ENCODE peak calls at places on chromosome 12, in nine cellular contexts. N, T, H, W, V, F, P, M and I are unnamed samples.

GRCh38 chr12:110424237-110424636 is 20.7 kb upstream of the ANAPC7 start:
- DNase-seq in N (no peak), T (no peak), H (no peak), W (no peak), V (no peak), F (no peak), P (no peak), M (no peak), I (no peak)

GRCh38 chr12:50257226-50258166 is 25.8 kb downstream of the LIMA1 start:
- DNase-seq in N (no peak), T (no peak), H (no peak), W (no peak), V (no peak), F (no peak), P (no peak), M (no peak), I (peak; percentile 61)

GRCh38 chr12:113742801-113743200 is 223.3 kb downstream of the RBM19 start:
- DNase-seq in N (no peak), T (no peak), H (no peak), W (no peak), V (no peak), F (no peak), P (no peak), M (no peak), I (no peak)

GRCh38 chr12:79673334-79673733 is 17.4 kb downstream of the PAWR start:
- DNase-seq in N (no peak), T (no peak), H (no peak), W (no peak), V (no peak), F (no peak), P (no peak), M (no peak), I (no peak)

GRCh38 chr12:98456583-98457573 is 58.5 kb upstream of the TMPO start:
- DNase-seq in N (no peak), T (peak; percentile 59), H (no peak), W (no peak), V (peak; percentile 73), F (peak; percentile 80), P (peak; percentile 79), M (no peak), I (peak; percentile 53)

GRCh38 chr12:74415633-74416032 is 122.0 kb upstream of the ATXN7L3B start:
- DNase-seq in N (peak; percentile 1), T (no peak), H (no peak), W (peak; percentile 21), V (no peak), F (no peak), P (no peak), M (no peak), I (peak; percentile 68)

GRCh38 chr12:79337891-79338290 is 352.9 kb downstream of the PAWR start:
- DNase-seq in N (no peak), T (no peak), H (no peak), W (no peak), V (no peak), F (no peak), P (no peak), M (no peak), I (no peak)

GRCh38 chr12:59834659-59835474 is 239.0 kb downstream of the SLC16A7 start:
- DNase-seq in N (peak; percentile 13), T (no peak), H (no peak), W (no peak), V (no peak), F (no peak), P (no peak), M (no peak), I (no peak)

GRCh38 chr12:120466560-120467315 is 2.8 kb downstream of the SRSF9 start:
- DNase-seq in N (peak; percentile 70), T (peak; percentile 19), H (no peak), W (no peak), V (no peak), F (no peak), P (no peak), M (peak; percentile 24), I (peak; percentile 71)

GRCh38 chr12:1881936-1882335 is 36.5 kb downstream of the CACNA2D4 start:
- DNase-seq in N (no peak), T (no peak), H (peak; percentile 59), W (no peak), V (no peak), F (no peak), P (peak; percentile 31), M (no peak), I (no peak)

GRCh38 chr12:90366286-90366685 is 588.7 kb downstream of the CCER1 start:
- DNase-seq in N (no peak), T (no peak), H (no peak), W (no peak), V (no peak), F (no peak), P (no peak), M (no peak), I (no peak)

GRCh38 chr12:62744551-62744950 is 190.4 kb downstream of the PPM1H start:
- DNase-seq in N (no peak), T (peak; percentile 27), H (no peak), W (peak; percentile 76), V (peak; percentile 52), F (no peak), P (no peak), M (no peak), I (no peak)

GRCh38 chr12:94134226-94134795 is 14.1 kb upstream of the PLXNC1 start:
- DNase-seq in N (peak; percentile 83), T (no peak), H (no peak), W (peak; percentile 24), V (no peak), F (no peak), P (no peak), M (no peak), I (peak; percentile 67)

GRCh38 chr12:116426391-116427136 is 132.6 kb upstream of the MAP1LC3B2 start:
- DNase-seq in N (peak; percentile 14), T (peak; percentile 74), H (peak; percentile 96), W (peak; percentile 91), V (no peak), F (no peak), P (peak; percentile 89), M (no peak), I (peak; percentile 84)

GRCh38 chr12:4850857-4851380 is 58.8 kb upstream of the KCNA1 start:
- DNase-seq in N (no peak), T (no peak), H (peak; percentile 63), W (no peak), V (no peak), F (no peak), P (no peak), M (no peak), I (no peak)

GRCh38 chr12:32106517-32107366 is at the start of gene BICD1:
- DNase-seq in N (peak; percentile 82), T (peak; percentile 90), H (peak; percentile 96), W (peak; percentile 73), V (peak; percentile 85), F (peak; percentile 93), P (peak; percentile 96), M (peak; percentile 76), I (peak; percentile 91)

GRCh38 chr12:106258226-106258625 is 10.4 kb upstream of the CKAP4 start:
- DNase-seq in N (no peak), T (no peak), H (peak; percentile 17), W (no peak), V (no peak), F (no peak), P (no peak), M (no peak), I (no peak)

GRCh38 chr12:91250273-91250672 is 67.7 kb upstream of the DCN start:
- DNase-seq in N (no peak), T (no peak), H (no peak), W (no peak), V (no peak), F (no peak), P (no peak), M (no peak), I (no peak)

GRCh38 chr12:22250762-22251161 is 83.7 kb downstream of the ST8SIA1 start:
- DNase-seq in N (peak; percentile 4), T (no peak), H (no peak), W (no peak), V (no peak), F (no peak), P (no peak), M (no peak), I (no peak)

GRCh38 chr12:65953621-65954020 is 129.3 kb downstream of the HMGA2 start:
- DNase-seq in N (no peak), T (no peak), H (no peak), W (no peak), V (no peak), F (no peak), P (no peak), M (no peak), I (no peak)

GRCh38 chr12:26790645-26790994 is 42.4 kb downstream of the ITPR2 start:
- DNase-seq in N (no peak), T (no peak), H (no peak), W (no peak), V (no peak), F (no peak), P (no peak), M (no peak), I (no peak)

GRCh38 chr12:14367097-14367661 is 1.7 kb downstream of the ATF7IP start:
- DNase-seq in N (peak; percentile 52), T (no peak), H (no peak), W (peak; percentile 38), V (no peak), F (no peak), P (no peak), M (no peak), I (no peak)

GRCh38 chr12:48934312-48934706 is 9.0 kb upstream of the FKBP11 start:
- DNase-seq in N (no peak), T (no peak), H (no peak), W (no peak), V (no peak), F (no peak), P (no peak), M (no peak), I (peak; percentile 52)

GRCh38 chr12:93005928-93006654 is 77.0 kb upstream of the EEA1 start:
- DNase-seq in N (no peak), T (no peak), H (no peak), W (no peak), V (no peak), F (no peak), P (no peak), M (no peak), I (no peak)

GRCh38 chr12:112843272-112843671 is 51.7 kb downstream of the RPH3A start:
- DNase-seq in N (no peak), T (no peak), H (no peak), W (no peak), V (no peak), F (no peak), P (no peak), M (no peak), I (no peak)

GRCh38 chr12:116202940-116203339 is 74.6 kb downstream of the MED13L start:
- DNase-seq in N (no peak), T (no peak), H (no peak), W (no peak), V (no peak), F (no peak), P (no peak), M (no peak), I (no peak)

GRCh38 chr12:52230364-52231281 is 2.4 kb upstream of the KRT7 start:
- DNase-seq in N (no peak), T (no peak), H (no peak), W (peak; percentile 68), V (peak; percentile 79), F (no peak), P (peak; percentile 85), M (no peak), I (peak; percentile 57)

GRCh38 chr12:11174022-11174421 is 3.0 kb downstream of the SMIM10L1 start:
- DNase-seq in N (peak; percentile 7), T (no peak), H (no peak), W (no peak), V (no peak), F (no peak), P (no peak), M (no peak), I (no peak)

GRCh38 chr12:122730215-122731014 is at the start of gene HCAR1:
- DNase-seq in N (no peak), T (peak; percentile 25), H (no peak), W (no peak), V (no peak), F (no peak), P (no peak), M (no peak), I (peak; percentile 38)

GRCh38 chr12:49100380-49100779 is 5.8 kb upstream of the DHH start:
- DNase-seq in N (no peak), T (no peak), H (no peak), W (no peak), V (no peak), F (no peak), P (no peak), M (no peak), I (no peak)

GRCh38 chr12:27999521-27999920 is 27.0 kb upstream of the PTHLH start:
- DNase-seq in N (no peak), T (no peak), H (no peak), W (no peak), V (no peak), F (no peak), P (no peak), M (no peak), I (no peak)